ENCODE peak calls at places on chromosomes 5 and 9, in five cellular contexts. D is activated effector memory CD4-positive, alpha-beta T cell treated with Interleukin-2 at 50 U/mL for 16 hours; S is HEK293T; I is NCI-H2107; J is H7. A is an unnamed sample.

GRCh38 chr9:84322830-84323229 is 17.7 kb downstream of the SLC28A3 start:
- DNase-seq in S (no peak), D (no peak), I (no peak), J (no peak), A (no peak)

GRCh38 chr9:100167912-100168775 is 69.1 kb downstream of the INVS start:
- DNase-seq in S (no peak), J (no peak), I (no peak), D (no peak), A (no peak)

GRCh38 chr5:108266235-108266634 is 115.7 kb downstream of the FBXL17 start:
- DNase-seq in D (no peak), I (no peak), S (no peak), J (no peak), A (no peak)

GRCh38 chr9:99822096-99822595 is 461 bp downstream of the NR4A3 start:
- DNase-seq in S (peak; percentile 27), I (no peak), D (no peak), J (no peak), A (no peak)

GRCh38 chr9:86546712-86547111 is 192.5 kb upstream of the TUT7 start:
- DNase-seq in D (no peak), J (no peak), S (no peak), I (no peak), A (no peak)

GRCh38 chr5:175895701-175896102 is 24.3 kb downstream of the CPLX2 start:
- DNase-seq in I (no peak), J (peak; percentile 64), D (peak; percentile 29), S (no peak), A (no peak)

GRCh38 chr5:84685121-84685520 is 300.4 kb upstream of the EDIL3 start:
- DNase-seq in S (no peak), I (no peak), J (no peak), D (no peak), A (no peak)

GRCh38 chr9:111440226-111440625 is 44.0 kb downstream of the ECPAS start:
- DNase-seq in S (no peak), I (no peak), J (no peak), D (no peak), A (no peak)

GRCh38 chr9:113687680-113688371 is 188.3 kb upstream of the ZNF618 start:
- DNase-seq in I (no peak), J (peak; percentile 76), S (no peak), D (no peak), A (no peak)

A was measured in hippocampal formation.